ENCODE peak calls at places on chromosome 17, in ten cellular contexts. I, Q, T, L, R, M, O, A, X and Z are unnamed samples.

GRCh38 chr17:4583796-4584124 is 569 bp upstream of the SMTNL2 start:
- DNase-seq in I (no peak), Q (no peak), T (no peak), L (no peak), R (no peak), M (peak; percentile 31), O (no peak), A (no peak), X (no peak), Z (no peak)

GRCh38 chr17:10589553-10590145 is 40.2 kb upstream of the MYH2 start:
- DNase-seq in I (no peak), Q (no peak), T (no peak), L (no peak), R (no peak), M (no peak), O (no peak), A (no peak), X (no peak), Z (no peak)

GRCh38 chr17:80385046-80385445 is 29.9 kb upstream of the ENDOV start:
- DNase-seq in I (no peak), Q (no peak), T (no peak), L (no peak), R (no peak), M (no peak), O (no peak), A (no peak), X (no peak), Z (no peak)

GRCh38 chr17:61284174-61284573 is 115.5 kb upstream of the TBX2 start:
- DNase-seq in I (no peak), Q (no peak), T (no peak), L (no peak), R (no peak), M (no peak), O (no peak), A (peak; percentile 89), X (no peak), Z (peak; percentile 58)

GRCh38 chr17:61057257-61057656 is 342.4 kb upstream of the TBX2 start:
- DNase-seq in I (no peak), Q (no peak), T (no peak), L (peak; percentile 4), R (no peak), M (no peak), O (peak; percentile 63), A (no peak), X (no peak), Z (no peak)

GRCh38 chr17:77394540-77395295 is 253.9 kb downstream of the SEC14L1 start:
- DNase-seq in I (no peak), Q (no peak), T (no peak), L (no peak), R (peak; percentile 60), M (peak; percentile 19), O (no peak), A (no peak), X (no peak), Z (no peak)

GRCh38 chr17:68314916-68315535 is 23.7 kb downstream of the ARSG start:
- DNase-seq in I (no peak), Q (no peak), T (peak; percentile 33), L (no peak), R (peak; percentile 21), M (no peak), O (peak; percentile 37), A (peak; percentile 34), X (no peak), Z (no peak)

GRCh38 chr17:8186787-8187516 is 3.0 kb downstream of the BORCS6 start:
- DNase-seq in I (peak; percentile 81), Q (peak; percentile 82), T (peak; percentile 92), L (peak; percentile 97), R (peak; percentile 94), M (peak; percentile 94), O (peak; percentile 92), A (peak; percentile 98), X (peak; percentile 92), Z (peak; percentile 93)

GRCh38 chr17:37446027-37446426 is 39.3 kb downstream of the TADA2A start:
- DNase-seq in I (no peak), Q (peak; percentile 70), T (no peak), L (peak; percentile 58), R (no peak), M (peak; percentile 84), O (peak; percentile 91), A (no peak), X (no peak), Z (no peak)

GRCh38 chr17:74276051-74276476 is 2.0 kb downstream of the DNAI2 start:
- DNase-seq in I (no peak), Q (no peak), T (no peak), L (no peak), R (no peak), M (no peak), O (no peak), A (no peak), X (no peak), Z (peak; percentile 68)

GRCh38 chr17:15493031-15493750 is 25.8 kb upstream of the CDRT4 start:
- DNase-seq in I (no peak), Q (no peak), T (no peak), L (no peak), R (no peak), M (no peak), O (no peak), A (no peak), X (no peak), Z (no peak)

GRCh38 chr17:58265266-58265665 is 15.5 kb downstream of the MPO start:
- DNase-seq in I (no peak), Q (no peak), T (no peak), L (no peak), R (no peak), M (no peak), O (no peak), A (no peak), X (no peak), Z (no peak)

GRCh38 chr17:808003-808294 is 25.8 kb downstream of the MRM3 start:
- DNase-seq in I (no peak), Q (no peak), T (no peak), L (no peak), R (no peak), M (no peak), O (no peak), A (no peak), X (no peak), Z (no peak)

GRCh38 chr17:34556951-34557350 is 22.4 kb upstream of the TMEM132E start:
- DNase-seq in I (no peak), Q (no peak), T (no peak), L (no peak), R (no peak), M (no peak), O (no peak), A (no peak), X (no peak), Z (no peak)

DNA sequence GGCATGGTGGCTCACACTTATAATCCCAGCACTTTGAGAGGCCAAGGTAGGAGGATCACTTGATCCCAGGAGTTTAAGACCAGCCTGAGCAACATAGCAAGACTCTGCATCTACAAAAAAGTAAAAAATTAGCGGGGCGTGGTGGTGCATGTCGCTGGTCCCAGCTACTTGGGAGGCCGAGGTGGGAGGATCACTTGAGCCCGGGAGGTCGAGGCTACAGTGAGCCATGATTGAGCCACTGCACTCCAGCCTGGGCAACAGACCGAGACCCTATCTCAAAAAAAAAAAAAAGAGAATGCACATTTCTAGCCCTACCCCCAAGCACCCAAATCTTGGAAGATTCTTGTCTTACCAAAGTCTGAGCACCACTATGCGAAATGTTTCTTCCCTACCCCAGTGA is 15.6 kb upstream of the RHOT1 start:
- DNase-seq in I (no peak), Q (no peak), T (no peak), L (no peak), R (no peak), M (no peak), O (no peak), A (no peak), X (no peak), Z (no peak)
- H3K4me3 ChIP-seq in I (peak overlapping the region; percentile 87), Q (no peak overlapping the region), T (no peak overlapping the region), L (peak overlapping the region; percentile 69), R (peak overlapping the region; percentile 54), M (no peak overlapping the region), O (no peak overlapping the region), A (no peak overlapping the region), X (peak overlapping the region; percentile 80), Z (no peak overlapping the region)

GRCh38 chr17:82753516-82753915 is 1.7 kb downstream of the TBCD start:
- DNase-seq in I (no peak), Q (no peak), T (no peak), L (no peak), R (no peak), M (no peak), O (no peak), A (no peak), X (no peak), Z (no peak)
- H3K4me3 ChIP-seq in I (no peak overlapping the region), Q (peak overlapping the region; percentile 79), T (no peak overlapping the region), L (no peak overlapping the region), R (no peak overlapping the region), M (peak overlapping the region; percentile 96), O (no peak overlapping the region), A (no peak overlapping the region), X (no peak overlapping the region), Z (peak overlapping the region; percentile 94)

GRCh38 chr17:42271277-42271922 is 4.8 kb downstream of the STAT5B start:
- DNase-seq in I (no peak), Q (no peak), T (no peak), L (no peak), R (no peak), M (no peak), O (no peak), A (no peak), X (no peak), Z (no peak)
- H3K4me3 ChIP-seq in I (no peak overlapping the region), Q (no peak overlapping the region), T (no peak overlapping the region), L (no peak overlapping the region), R (no peak overlapping the region), M (no peak overlapping the region), O (no peak overlapping the region), A (no peak overlapping the region), X (no peak overlapping the region), Z (no peak overlapping the region)

GRCh38 chr17:63443053-63443452 is 3.1 kb downstream of the CYB561 start:
- DNase-seq in I (no peak), Q (no peak), T (no peak), L (no peak), R (no peak), M (no peak), O (no peak), A (no peak), X (no peak), Z (no peak)

GRCh38 chr17:63446218-63446980 is at the start of gene CYB561:
- DNase-seq in I (no peak), Q (no peak), T (peak; percentile 80), L (peak; percentile 88), R (peak; percentile 88), M (peak; percentile 46), O (peak; percentile 32), A (no peak), X (peak; percentile 94), Z (peak; percentile 88)

GRCh38 chr17:63444457-63444856 is 1.6 kb downstream of the CYB561 start:
- DNase-seq in I (no peak), Q (no peak), T (no peak), L (no peak), R (no peak), M (no peak), O (no peak), A (no peak), X (no peak), Z (no peak)

GRCh38 chr17:63445571-63446217 is 412 bp downstream of the CYB561 start:
- DNase-seq in I (no peak), Q (no peak), T (peak; percentile 58), L (peak; percentile 65), R (peak; percentile 56), M (peak; percentile 58), O (peak; percentile 24), A (no peak), X (peak; percentile 81), Z (peak; percentile 79)

DNA sequence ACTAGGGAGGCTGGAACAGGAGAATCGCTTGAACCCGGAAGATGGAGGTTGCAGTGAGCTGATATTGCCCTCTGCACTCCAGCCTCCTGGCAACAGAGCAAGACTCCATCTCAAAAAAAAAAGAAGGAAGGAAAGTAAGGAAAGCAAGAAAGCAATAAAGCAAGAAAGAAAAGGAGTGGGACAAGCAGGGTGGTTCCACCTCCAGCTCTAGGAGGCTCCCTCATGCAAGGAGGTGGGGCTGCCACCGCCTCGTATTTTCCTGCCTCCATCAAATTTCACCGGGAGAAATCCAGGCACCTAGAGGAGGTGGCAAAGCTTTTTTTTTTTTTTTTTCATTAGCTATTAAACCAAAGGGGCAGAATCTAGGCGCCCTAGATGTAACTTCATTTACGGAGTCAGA is 1.0 kb downstream of the CYB561 start:
- DNase-seq in I (no peak), Q (no peak), T (no peak), L (no peak), R (peak; percentile 57), M (no peak), O (no peak), A (no peak), X (no peak), Z (no peak)
- H3K4me3 ChIP-seq in I (peak overlapping the region; percentile 93), Q (peak overlapping the region; percentile 43), T (no peak overlapping the region), L (no peak overlapping the region), R (peak overlapping the region; percentile 78), M (peak overlapping the region; percentile 85), O (peak overlapping the region; percentile 73), A (no peak overlapping the region), X (peak overlapping the region; percentile 81), Z (peak overlapping the region; percentile 65)